ENCODE peak calls at places on chromosomes 16 and 17, in six cellular contexts. N, U, C, J, S and F are unnamed samples.

GRCh38 chr16:66515543-66516171 is 34.3 kb downstream of the TK2 start:
- DNase-seq in J (peak; percentile 50), N (peak; percentile 77), U (peak; percentile 37), S (peak; percentile 13), C (peak; percentile 66), F (no peak)

GRCh38 chr17:29613371-29613837 is 9.3 kb downstream of the CORO6 start:
- DNase-seq in S (no peak), N (peak; percentile 98), C (peak; percentile 83), U (peak; percentile 59), J (peak; percentile 98), F (peak; percentile 90)

GRCh38 chr17:8080799-8081219 is 6.7 kb downstream of the ALOX12B start:
- DNase-seq in S (no peak), U (no peak), J (peak; percentile 71), C (no peak), N (no peak), F (no peak)

GRCh38 chr17:55642741-55643140 is 79.9 kb downstream of the TMEM100 start:
- DNase-seq in U (no peak), S (no peak), C (no peak), N (no peak), J (no peak), F (no peak)

GRCh38 chr16:25568991-25569390 is 122.8 kb upstream of the HS3ST4 start:
- DNase-seq in N (no peak), C (no peak), S (no peak), U (no peak), J (no peak), F (no peak)

GRCh38 chr17:82932146-82933005 is 92.6 kb upstream of the ZNF750 start:
- DNase-seq in N (no peak), U (peak; percentile 86), S (no peak), J (no peak), C (no peak), F (no peak)

GRCh38 chr16:28112908-28113307 is 49.4 kb upstream of the GSG1L start:
- DNase-seq in N (no peak), S (no peak), C (no peak), U (no peak), J (no peak), F (no peak)

GRCh38 chr17:31251618-31252328 is 45.3 kb downstream of the OMG start:
- DNase-seq in J (no peak), U (no peak), C (no peak), S (no peak), N (no peak), F (no peak)

GRCh38 chr16:48014349-48015135 is 141.3 kb downstream of the ABCC12 start:
- DNase-seq in C (peak; percentile 36), U (peak; percentile 57), N (peak; percentile 79), J (peak; percentile 33), S (no peak), F (peak; percentile 21)

GRCh38 chr17:57372156-57372555 is 115.8 kb downstream of the MSI2 start:
- DNase-seq in C (peak; percentile 55), N (no peak), U (peak; percentile 66), J (no peak), S (no peak), F (no peak)

GRCh38 chr16:76956394-76956793 is 234.6 kb upstream of the MON1B start:
- DNase-seq in U (no peak), J (no peak), S (no peak), N (no peak), C (no peak), F (no peak)

GRCh38 chr17:44559288-44560249 is 2.3 kb downstream of the FZD2 start:
- DNase-seq in S (no peak), U (no peak), N (no peak), C (no peak), J (no peak), F (no peak)

GRCh38 chr16:74322301-74322710 is 25.7 kb downstream of the PSMD7 start:
- DNase-seq in S (no peak), N (peak; percentile 10), J (no peak), U (no peak), C (peak; percentile 18), F (no peak)

GRCh38 chr17:57652811-57653210 is 92.3 kb downstream of the CCDC182 start:
- DNase-seq in N (no peak), S (no peak), U (no peak), J (no peak), C (no peak), F (no peak)

GRCh38 chr16:79131676-79132075 is 468.9 kb downstream of the MAF start:
- DNase-seq in C (no peak), J (no peak), S (no peak), U (no peak), N (no peak), F (no peak)

GRCh38 chr17:40522961-40523310 is 21.5 kb upstream of the TNS4 start:
- DNase-seq in S (no peak), N (no peak), C (no peak), U (no peak), J (no peak), F (no peak)

GRCh38 chr17:50154604-50155003 is 4.1 kb upstream of the PPP1R9B start:
- DNase-seq in C (no peak), U (no peak), S (no peak), J (no peak), N (no peak), F (no peak)

GRCh38 chr17:83154311-83155127 is 75.1 kb downstream of the METRNL start:
- DNase-seq in N (no peak), J (no peak), S (no peak), U (no peak), C (no peak), F (no peak)

GRCh38 chr16:11949527-11949926 is 7.7 kb upstream of the NPIPB2 start:
- DNase-seq in N (peak; percentile 54), S (no peak), U (peak; percentile 47), C (peak; percentile 62), J (peak; percentile 64), F (peak; percentile 30)

GRCh38 chr17:55434721-55435120 is 13.1 kb upstream of the MMD start:
- DNase-seq in J (no peak), U (peak; percentile 41), S (no peak), C (no peak), N (no peak), F (no peak)

GRCh38 chr17:57099165-57099564 is 14.1 kb downstream of the AKAP1 start:
- DNase-seq in N (no peak), J (no peak), S (no peak), C (no peak), U (no peak), F (no peak)

GRCh38 chr17:2351269-2351668 is 14.0 kb downstream of the SGSM2 start:
- DNase-seq in C (no peak), U (no peak), S (no peak), N (no peak), J (no peak), F (no peak)

GRCh38 chr16:2791174-2791573 is 3.8 kb upstream of the PRSS33 start:
- DNase-seq in N (no peak), J (peak; percentile 25), U (no peak), S (no peak), C (no peak), F (no peak)

GRCh38 chr17:81439926-81440450 is 44.7 kb downstream of the BAHCC1 start:
- DNase-seq in N (no peak), U (no peak), S (no peak), C (no peak), J (no peak), F (no peak)

GRCh38 chr16:3444032-3444388 is 530 bp downstream of the NAA60 start:
- DNase-seq in C (peak; percentile 88), S (no peak), N (peak; percentile 52), U (peak; percentile 80), J (no peak), F (no peak)

GRCh38 chr17:82241183-82241925 is 12.5 kb downstream of the SLC16A3 start:
- DNase-seq in N (no peak), J (no peak), U (peak; percentile 36), C (peak; percentile 59), S (no peak), F (no peak)

GRCh38 chr17:10626378-10626777 is 30.7 kb downstream of the MYH3 start:
- DNase-seq in J (no peak), U (no peak), S (no peak), N (no peak), C (no peak), F (no peak)

GRCh38 chr16:28548306-28548802 is 5.4 kb upstream of the SGF29 start:
- DNase-seq in J (no peak), C (no peak), S (no peak), U (no peak), N (no peak), F (no peak)

GRCh38 chr17:35752471-35752870 is 568 bp downstream of the GAS2L2 start:
- DNase-seq in U (no peak), J (no peak), C (no peak), S (no peak), N (no peak), F (no peak)

GRCh38 chr17:34728771-34729310 is 149.5 kb downstream of the TMEM132E start:
- DNase-seq in N (no peak), S (no peak), U (no peak), C (no peak), J (peak; percentile 58), F (no peak)

GRCh38 chr16:89201467-89202377 is 1.4 kb upstream of the SLC22A31 start:
- DNase-seq in C (peak; percentile 71), S (peak; percentile 53), U (peak; percentile 66), J (peak; percentile 89), N (peak; percentile 64), F (peak; percentile 84)

GRCh38 chr16:29641561-29641960 is 21.5 kb upstream of the SPN start:
- DNase-seq in J (no peak), U (no peak), C (peak; percentile 14), S (no peak), N (no peak), F (no peak)

GRCh38 chr16:22189473-22190168 is 16.5 kb upstream of the EEF2K start:
- DNase-seq in S (no peak), N (peak; percentile 41), U (peak; percentile 16), J (peak; percentile 48), C (peak; percentile 38), F (no peak)

GRCh38 chr16:51545951-51546350 is 394.9 kb upstream of the SALL1 start:
- DNase-seq in N (no peak), S (no peak), U (no peak), J (no peak), C (no peak), F (no peak)
- H2BK120ac ChIP-seq in N (no peak overlapping the region), S (peak overlapping the region; percentile 16), U (no peak overlapping the region), J (no peak overlapping the region), C (no peak overlapping the region), F (no peak overlapping the region)

GRCh38 chr17:67514998-67515397 is 137.9 kb downstream of the PITPNC1 start:
- DNase-seq in N (no peak), C (no peak), J (peak; percentile 34), U (no peak), S (no peak), F (no peak)
- H2AFZ ChIP-seq in N (no peak overlapping the region), C (no peak overlapping the region), J (no peak overlapping the region), U (no peak overlapping the region), S (no peak overlapping the region), F (peak overlapping the region; percentile 12)

DNA sequence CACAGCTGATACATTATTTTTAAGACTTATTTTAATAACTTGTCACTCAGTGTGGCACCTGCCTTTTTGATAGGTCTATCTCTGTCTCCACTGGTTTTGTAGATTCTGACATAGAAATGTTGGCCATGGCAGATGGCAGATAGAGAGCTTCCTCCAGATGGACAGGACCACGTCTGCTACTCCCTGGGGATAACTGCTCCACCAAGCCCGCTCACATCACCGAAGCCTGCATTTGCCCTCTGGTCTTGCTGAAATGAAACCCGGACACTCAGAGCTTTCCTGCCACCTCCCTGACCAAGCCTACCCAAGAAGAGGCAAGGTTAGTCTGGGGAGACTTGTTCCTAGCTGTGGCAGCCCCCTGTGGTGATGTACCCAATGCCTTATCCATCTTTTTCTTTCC is 16.4 kb upstream of the HAP1 start:
- DNase-seq in S (no peak), C (no peak), J (no peak), N (no peak), U (no peak), F (no peak)
- H2BK120ac ChIP-seq in S (no peak overlapping the region), C (no peak overlapping the region), J (no peak overlapping the region), N (no peak overlapping the region), U (no peak overlapping the region), F (no peak overlapping the region)

GRCh38 chr17:63311416-63311937 is 134.6 kb downstream of the CYB561 start:
- DNase-seq in C (no peak), U (no peak), S (no peak), N (no peak), J (no peak), F (no peak)
- H2AFZ ChIP-seq in C (no peak overlapping the region), U (no peak overlapping the region), S (no peak overlapping the region), N (no peak overlapping the region), J (no peak overlapping the region), F (no peak overlapping the region)